ENCODE peak calls at places on chromosomes 12 and 14, in eight cellular contexts. P is ovary; S is H9; Z is thoracic aorta; K is CD8-positive, alpha-beta memory T cell; B is fibroblast of lung; Y is cardiac muscle cell; Q is IMR-90. C is an unnamed sample.

GRCh38 chr12:3490848-3491382 is at the start of gene PRMT8:
- DNase-seq in P (no peak), S (peak; percentile 75), Z (no peak), K (no peak), B (peak; percentile 1), Y (peak; percentile 18), Q (no peak), C (no peak)

GRCh38 chr12:104578453-104578852 is 121.7 kb downstream of the CHST11 start:
- DNase-seq in P (no peak), S (no peak), Z (no peak), K (no peak), B (peak; percentile 48), Y (peak; percentile 49), Q (peak; percentile 84), C (no peak)

GRCh38 chr12:93789767-93790166 is 112.6 kb downstream of the CRADD start:
- DNase-seq in P (no peak), S (no peak), Z (no peak), K (no peak), B (no peak), Y (peak; percentile 65), Q (no peak), C (no peak)

GRCh38 chr12:80777587-80777986 is 60.9 kb downstream of the MYF5 start:
- DNase-seq in P (no peak), S (no peak), Z (no peak), K (no peak), B (no peak), Y (peak; percentile 33), Q (no peak), C (no peak)

GRCh38 chr14:106530423-106531107 is 1004.2 kb downstream of the TMEM121 start:
- DNase-seq in P (no peak), S (no peak), Z (no peak), K (no peak), B (no peak), Y (no peak), Q (no peak), C (peak; percentile 5)

GRCh38 chr14:92473261-92473946 is 40.2 kb upstream of the RIN3 start:
- DNase-seq in P (no peak), S (no peak), Z (no peak), K (no peak), B (peak; percentile 64), Y (peak; percentile 51), Q (peak; percentile 75), C (no peak)

GRCh38 chr12:91870872-91871707 is 274.6 kb downstream of the BTG1 start:
- DNase-seq in P (no peak), S (no peak), Z (no peak), K (peak; percentile 62), B (no peak), Y (no peak), Q (no peak), C (no peak)

GRCh38 chr14:88613552-88614010 is 50.7 kb downstream of the ZC3H14 start:
- DNase-seq in P (no peak), S (no peak), Z (no peak), K (no peak), B (peak; percentile 34), Y (peak; percentile 48), Q (peak; percentile 53), C (peak; percentile 62)

GRCh38 chr12:75549989-75550388 is 38.6 kb upstream of the KRR1 start:
- DNase-seq in P (no peak), S (no peak), Z (no peak), K (no peak), B (no peak), Y (no peak), Q (peak; percentile 37), C (no peak)

GRCh38 chr14:68841030-68841809 is 48.4 kb upstream of the ZFP36L1 start:
- DNase-seq in P (no peak), S (no peak), Z (no peak), K (no peak), B (peak; percentile 90), Y (peak; percentile 39), Q (peak; percentile 71), C (no peak)

GRCh38 chr14:100070310-100070709 is 5.1 kb downstream of the EVL start:
- DNase-seq in P (no peak), S (no peak), Z (no peak), K (peak; percentile 81), B (no peak), Y (no peak), Q (no peak), C (no peak)

GRCh38 chr14:23028800-23029199 is 5.9 kb downstream of the PSMB5 start:
- DNase-seq in P (no peak), S (no peak), Z (no peak), K (peak; percentile 55), B (no peak), Y (no peak), Q (peak; percentile 61), C (no peak)

GRCh38 chr14:106657460-106657859 is 1131.1 kb downstream of the TMEM121 start:
- DNase-seq in P (no peak), S (no peak), Z (no peak), K (peak; percentile 45), B (no peak), Y (no peak), Q (no peak), C (no peak)

GRCh38 chr12:20018406-20018805 is 349.9 kb upstream of the PDE3A start:
- DNase-seq in P (no peak), S (no peak), Z (no peak), K (no peak), B (no peak), Y (no peak), Q (no peak), C (no peak)

GRCh38 chr12:34126239-34126641 is 103.9 kb downstream of the ALG10 start:
- DNase-seq in P (no peak), S (no peak), Z (no peak), K (peak; percentile 12), B (no peak), Y (no peak), Q (no peak), C (no peak)

GRCh38 chr12:23550753-23551152 is 398.7 kb downstream of the SOX5 start:
- DNase-seq in P (no peak), S (no peak), Z (no peak), K (no peak), B (no peak), Y (no peak), Q (no peak), C (no peak)

GRCh38 chr14:94081386-94081820 is 293 bp downstream of the IFI27L1 start:
- DNase-seq in P (no peak), S (no peak), Z (no peak), K (no peak), B (no peak), Y (no peak), Q (no peak), C (no peak)

GRCh38 chr14:104444159-104445030 is 135.2 kb upstream of the C14orf180 start:
- DNase-seq in P (no peak), S (no peak), Z (no peak), K (no peak), B (no peak), Y (no peak), Q (no peak), C (no peak)

GRCh38 chr12:3683670-3684069 is 69.2 kb downstream of the CRACR2A start:
- DNase-seq in P (no peak), S (no peak), Z (no peak), K (no peak), B (peak; percentile 27), Y (peak; percentile 62), Q (peak; percentile 31), C (no peak)

GRCh38 chr14:71931492-71932228 is 569 bp upstream of the RGS6 start:
- DNase-seq in P (peak; percentile 12), S (no peak), Z (no peak), K (no peak), B (no peak), Y (no peak), Q (no peak), C (no peak)

GRCh38 chr14:73785336-73785833 is 66.2 kb upstream of the PTGR2 start:
- DNase-seq in P (no peak), S (peak; percentile 36), Z (no peak), K (no peak), B (peak; percentile 96), Y (peak; percentile 85), Q (peak; percentile 93), C (no peak)

GRCh38 chr12:125690841-125691240 is 625.6 kb downstream of the AACS start:
- DNase-seq in P (no peak), S (no peak), Z (no peak), K (no peak), B (no peak), Y (no peak), Q (no peak), C (no peak)

GRCh38 chr12:66140726-66141125 is 10.2 kb upstream of the LLPH start:
- DNase-seq in P (no peak), S (no peak), Z (no peak), K (no peak), B (peak; percentile 22), Y (no peak), Q (no peak), C (no peak)

DNA sequence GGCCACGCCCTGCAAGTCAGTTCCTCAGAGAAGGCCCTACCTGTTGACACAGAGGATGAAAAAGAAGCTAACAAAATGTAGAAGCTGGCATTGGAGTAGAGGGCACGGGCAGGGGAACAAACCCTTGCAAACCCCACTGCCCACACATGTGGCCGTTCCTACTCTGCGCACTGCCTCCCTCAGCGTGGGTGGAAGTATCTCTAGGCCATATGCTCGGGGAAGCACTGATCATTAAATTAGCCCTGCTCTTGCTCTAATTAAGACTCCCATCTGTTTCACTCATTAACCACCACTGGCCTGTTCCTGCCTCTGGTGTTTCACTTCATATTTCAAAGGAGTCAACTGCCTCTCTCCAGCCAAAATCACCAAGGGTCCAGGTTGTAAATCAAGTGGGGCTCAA is 201.2 kb upstream of the SFSWAP start:
- DNase-seq in P (no peak), S (no peak), Z (no peak), K (no peak), B (no peak), Y (no peak), Q (no peak), C (no peak)
- H3K4me1 ChIP-seq in P (no peaks in the 10 kb centered on the region), S (no peaks in the 10 kb centered on the region), Z (no peaks in the 10 kb centered on the region), K (peaks cover 18% of the 10 kb centered on the region), B (no peaks in the 10 kb centered on the region), Y (no peaks in the 10 kb centered on the region), Q (no peaks in the 10 kb centered on the region), C (no peaks in the 10 kb centered on the region)

GRCh38 chr12:131025234-131025633 is 71.5 kb downstream of the ADGRD1 start:
- DNase-seq in P (no peak), S (no peak), Z (no peak), K (no peak), B (no peak), Y (no peak), Q (no peak), C (no peak)
- H3K4me1 ChIP-seq in P (no peaks in the 10 kb centered on the region), S (no peaks in the 10 kb centered on the region), Z (no peaks in the 10 kb centered on the region), K (no peaks in the 10 kb centered on the region), B (no peaks in the 10 kb centered on the region), Y (no peaks in the 10 kb centered on the region), Q (no peaks in the 10 kb centered on the region), C (no peaks in the 10 kb centered on the region)

DNA sequence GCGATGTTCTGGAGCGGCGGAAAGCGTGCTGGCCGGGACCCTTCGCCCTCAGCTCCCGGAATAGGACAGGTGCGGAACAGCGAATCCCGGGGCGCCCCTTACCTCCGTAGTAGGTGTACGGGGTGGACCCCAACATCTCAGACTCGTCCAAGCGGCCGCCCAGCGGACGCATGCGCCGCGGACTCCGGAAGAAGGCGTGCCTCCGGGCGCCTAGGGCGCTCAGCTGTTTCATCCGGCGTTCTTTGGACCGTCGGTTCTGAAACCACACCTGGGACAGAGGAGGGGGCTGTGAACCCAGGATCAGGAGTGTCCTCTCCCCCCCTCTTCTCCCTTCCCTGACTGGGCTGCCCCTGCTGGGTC is 4.5 kb downstream of the LHX5 start:
- DNase-seq in P (no peak), S (peak; percentile 47), Z (no peak), K (no peak), B (no peak), Y (no peak), Q (no peak), C (no peak)
- H3K4me1 ChIP-seq in P (peaks cover 17% of the 10 kb centered on the region), S (no peaks in the 10 kb centered on the region), Z (peaks cover 56% of the 10 kb centered on the region), K (peaks cover 13% of the 10 kb centered on the region), B (no peaks in the 10 kb centered on the region), Y (no peaks in the 10 kb centered on the region), Q (no peaks in the 10 kb centered on the region), C (peaks cover 11% of the 10 kb centered on the region)

GRCh38 chr12:89344043-89344861 is 8.0 kb downstream of the DUSP6 start:
- DNase-seq in P (no peak), S (no peak), Z (no peak), K (no peak), B (no peak), Y (no peak), Q (no peak), C (no peak)
- H3K4me1 ChIP-seq in P (no peaks in the 10 kb centered on the region), S (peaks cover 14% of the 10 kb centered on the region), Z (peaks cover 46% of the 10 kb centered on the region), K (peaks cover 22% of the 10 kb centered on the region), B (peaks cover 11% of the 10 kb centered on the region), Y (peaks cover 41% of the 10 kb centered on the region), Q (peaks cover 8% of the 10 kb centered on the region), C (no peaks in the 10 kb centered on the region)